ENCODE peak calls at places on chromosome 21, in four cellular contexts. E is left ventricle myocardium inferior, B is germinal center, T is ELR. D is an unnamed sample.

GRCh38 chr21:43923391-43923790 is 58.4 kb downstream of the AGPAT3 start:
- DNase-seq in E (no peak), B (no peak), T (no peak), D (no peak)

GRCh38 chr21:38327984-38328383 is 71.2 kb downstream of the KCNJ15 start:
- DNase-seq in E (no peak), B (no peak), T (no peak), D (no peak)

GRCh38 chr21:46114963-46115362 is 17.1 kb downstream of the COL6A2 start:
- DNase-seq in E (peak; percentile 10), B (no peak), T (no peak), D (no peak)

GRCh38 chr21:45269861-45270260 is 17.8 kb downstream of the POFUT2 start:
- DNase-seq in E (no peak), B (no peak), T (no peak), D (no peak)

GRCh38 chr21:27759820-27760219 is 792.9 kb upstream of the ADAMTS5 start:
- DNase-seq in E (no peak), B (no peak), T (peak; percentile 15), D (no peak)

GRCh38 chr21:28776251-28776650 is 216.4 kb downstream of the LTN1 start:
- DNase-seq in E (no peak), B (no peak), T (peak; percentile 65), D (no peak)

GRCh38 chr21:15022608-15023261 is 42.1 kb downstream of the NRIP1 start:
- DNase-seq in E (no peak), B (no peak), T (no peak), D (no peak)

GRCh38 chr21:17128132-17128531 is 384.7 kb upstream of the CXADR start:
- DNase-seq in E (no peak), B (no peak), T (no peak), D (no peak)

GRCh38 chr21:19995253-19995652 is 1003.0 kb upstream of the NCAM2 start:
- DNase-seq in E (no peak), B (no peak), T (no peak), D (no peak)

D was measured in GM04503.